ENCODE peak calls at places on chromosomes 7 and 10, in nine cellular contexts. One of them, this sample, is unnamed.

GRCh38 chr7:37067961-37068536 is 343.8 kb upstream of the AOAH start:
- DNase-seq in activated naive CD8-positive, alpha-beta T cell treated with anti-CD3 and anti-CD28 coated beads, Interleukin-2, amount 10 ng/mL, durations not matched to agents 7 days and 5 days: no peak
- DNase-seq in left kidney: peak; percentile 94
- DNase-seq in T-helper 2 cell: no peak
- DNase-seq in activated gamma-delta T cell treated with Interleukin-2 at 50 U/mL for 16 hours: no peak
- DNase-seq in GM12878: peak; percentile 13
- DNase-seq in neural crest cell: no peak
- DNase-seq in Right ventricle myocardium superior: no peak
- DNase-seq in anterior cingulate cortex: no peak
- DNase-seq in this sample: no peak

GRCh38 chr10:48551796-48552591 is 52.9 kb downstream of the ARHGAP22 start:
- DNase-seq in GM12878: no peak
- DNase-seq in T-helper 2 cell: no peak
- DNase-seq in anterior cingulate cortex: no peak
- DNase-seq in activated gamma-delta T cell treated with Interleukin-2 at 50 U/mL for 16 hours: no peak
- DNase-seq in neural crest cell: peak; percentile 35
- DNase-seq in Right ventricle myocardium superior: peak; percentile 59
- DNase-seq in left kidney: peak; percentile 62
- DNase-seq in activated naive CD8-positive, alpha-beta T cell treated with anti-CD3 and anti-CD28 coated beads, Interleukin-2, amount 10 ng/mL, durations not matched to agents 7 days and 5 days: no peak
- DNase-seq in this sample: peak; percentile 46

GRCh38 chr7:150719960-150720891 is 3.8 kb downstream of the GIMAP1 start:
- DNase-seq in T-helper 2 cell: no peak
- DNase-seq in GM12878: no peak
- DNase-seq in left kidney: no peak
- DNase-seq in Right ventricle myocardium superior: no peak
- DNase-seq in anterior cingulate cortex: no peak
- DNase-seq in activated gamma-delta T cell treated with Interleukin-2 at 50 U/mL for 16 hours: no peak
- DNase-seq in neural crest cell: no peak
- DNase-seq in activated naive CD8-positive, alpha-beta T cell treated with anti-CD3 and anti-CD28 coated beads, Interleukin-2, amount 10 ng/mL, durations not matched to agents 7 days and 5 days: no peak
- DNase-seq in this sample: no peak

GRCh38 chr10:95785317-95785716 is 29.4 kb downstream of the ENTPD1 start:
- DNase-seq in activated gamma-delta T cell treated with Interleukin-2 at 50 U/mL for 16 hours: no peak
- DNase-seq in T-helper 2 cell: no peak
- DNase-seq in GM12878: peak; percentile 89
- DNase-seq in anterior cingulate cortex: no peak
- DNase-seq in left kidney: no peak
- DNase-seq in neural crest cell: no peak
- DNase-seq in Right ventricle myocardium superior: no peak
- DNase-seq in activated naive CD8-positive, alpha-beta T cell treated with anti-CD3 and anti-CD28 coated beads, Interleukin-2, amount 10 ng/mL, durations not matched to agents 7 days and 5 days: no peak
- DNase-seq in this sample: no peak

GRCh38 chr7:116339564-116339963 is 129.2 kb downstream of the TES start:
- DNase-seq in neural crest cell: no peak
- DNase-seq in activated naive CD8-positive, alpha-beta T cell treated with anti-CD3 and anti-CD28 coated beads, Interleukin-2, amount 10 ng/mL, durations not matched to agents 7 days and 5 days: no peak
- DNase-seq in activated gamma-delta T cell treated with Interleukin-2 at 50 U/mL for 16 hours: no peak
- DNase-seq in anterior cingulate cortex: no peak
- DNase-seq in left kidney: no peak
- DNase-seq in Right ventricle myocardium superior: no peak
- DNase-seq in T-helper 2 cell: no peak
- DNase-seq in GM12878: no peak
- DNase-seq in this sample: no peak

GRCh38 chr7:17406756-17407155 is 108.3 kb downstream of the AHR start:
- DNase-seq in GM12878: no peak
- DNase-seq in neural crest cell: no peak
- DNase-seq in activated naive CD8-positive, alpha-beta T cell treated with anti-CD3 and anti-CD28 coated beads, Interleukin-2, amount 10 ng/mL, durations not matched to agents 7 days and 5 days: no peak
- DNase-seq in anterior cingulate cortex: no peak
- DNase-seq in Right ventricle myocardium superior: no peak
- DNase-seq in left kidney: no peak
- DNase-seq in T-helper 2 cell: no peak
- DNase-seq in activated gamma-delta T cell treated with Interleukin-2 at 50 U/mL for 16 hours: no peak
- DNase-seq in this sample: no peak

GRCh38 chr10:94546616-94547175 is 1.1 kb downstream of the HELLS start:
- DNase-seq in left kidney: peak; percentile 15
- DNase-seq in Right ventricle myocardium superior: no peak
- DNase-seq in GM12878: peak; percentile 7
- DNase-seq in activated gamma-delta T cell treated with Interleukin-2 at 50 U/mL for 16 hours: no peak
- DNase-seq in anterior cingulate cortex: no peak
- DNase-seq in T-helper 2 cell: no peak
- DNase-seq in neural crest cell: no peak
- DNase-seq in activated naive CD8-positive, alpha-beta T cell treated with anti-CD3 and anti-CD28 coated beads, Interleukin-2, amount 10 ng/mL, durations not matched to agents 7 days and 5 days: no peak
- DNase-seq in this sample: no peak

GRCh38 chr7:113100091-113100723 is 13.6 kb upstream of the GPR85 start:
- DNase-seq in activated naive CD8-positive, alpha-beta T cell treated with anti-CD3 and anti-CD28 coated beads, Interleukin-2, amount 10 ng/mL, durations not matched to agents 7 days and 5 days: no peak
- DNase-seq in GM12878: no peak
- DNase-seq in activated gamma-delta T cell treated with Interleukin-2 at 50 U/mL for 16 hours: no peak
- DNase-seq in Right ventricle myocardium superior: peak; percentile 44
- DNase-seq in T-helper 2 cell: no peak
- DNase-seq in neural crest cell: no peak
- DNase-seq in anterior cingulate cortex: no peak
- DNase-seq in left kidney: peak; percentile 53
- DNase-seq in this sample: no peak

GRCh38 chr10:123236122-123236521 is 81.9 kb downstream of the BUB3 start:
- DNase-seq in activated gamma-delta T cell treated with Interleukin-2 at 50 U/mL for 16 hours: no peak
- DNase-seq in Right ventricle myocardium superior: no peak
- DNase-seq in T-helper 2 cell: no peak
- DNase-seq in anterior cingulate cortex: no peak
- DNase-seq in GM12878: no peak
- DNase-seq in activated naive CD8-positive, alpha-beta T cell treated with anti-CD3 and anti-CD28 coated beads, Interleukin-2, amount 10 ng/mL, durations not matched to agents 7 days and 5 days: no peak
- DNase-seq in neural crest cell: no peak
- DNase-seq in left kidney: no peak
- DNase-seq in this sample: no peak

GRCh38 chr10:110067960-110068770 is 60.4 kb downstream of the ADD3 start:
- DNase-seq in activated naive CD8-positive, alpha-beta T cell treated with anti-CD3 and anti-CD28 coated beads, Interleukin-2, amount 10 ng/mL, durations not matched to agents 7 days and 5 days: no peak
- DNase-seq in Right ventricle myocardium superior: peak; percentile 65
- DNase-seq in activated gamma-delta T cell treated with Interleukin-2 at 50 U/mL for 16 hours: no peak
- DNase-seq in neural crest cell: no peak
- DNase-seq in left kidney: peak; percentile 10
- DNase-seq in anterior cingulate cortex: no peak
- DNase-seq in GM12878: no peak
- DNase-seq in T-helper 2 cell: peak; percentile 25
- DNase-seq in this sample: peak; percentile 21

GRCh38 chr7:87506243-87507180 is 31.0 kb upstream of the ABCB4 start:
- DNase-seq in left kidney: peak; percentile 15
- DNase-seq in T-helper 2 cell: no peak
- DNase-seq in neural crest cell: no peak
- DNase-seq in activated gamma-delta T cell treated with Interleukin-2 at 50 U/mL for 16 hours: no peak
- DNase-seq in activated naive CD8-positive, alpha-beta T cell treated with anti-CD3 and anti-CD28 coated beads, Interleukin-2, amount 10 ng/mL, durations not matched to agents 7 days and 5 days: no peak
- DNase-seq in anterior cingulate cortex: no peak
- DNase-seq in GM12878: no peak
- DNase-seq in Right ventricle myocardium superior: no peak
- DNase-seq in this sample: no peak

GRCh38 chr10:62230344-62231138 is 38.1 kb downstream of the RTKN2 start:
- DNase-seq in neural crest cell: no peak
- DNase-seq in left kidney: no peak
- DNase-seq in activated naive CD8-positive, alpha-beta T cell treated with anti-CD3 and anti-CD28 coated beads, Interleukin-2, amount 10 ng/mL, durations not matched to agents 7 days and 5 days: no peak
- DNase-seq in Right ventricle myocardium superior: no peak
- DNase-seq in GM12878: no peak
- DNase-seq in anterior cingulate cortex: no peak
- DNase-seq in T-helper 2 cell: no peak
- DNase-seq in activated gamma-delta T cell treated with Interleukin-2 at 50 U/mL for 16 hours: no peak
- DNase-seq in this sample: no peak

GRCh38 chr10:13613519-13613918 is 26.8 kb downstream of the PRPF18 start:
- DNase-seq in Right ventricle myocardium superior: no peak
- DNase-seq in anterior cingulate cortex: no peak
- DNase-seq in left kidney: peak; percentile 72
- DNase-seq in T-helper 2 cell: no peak
- DNase-seq in GM12878: no peak
- DNase-seq in neural crest cell: peak; percentile 5
- DNase-seq in activated naive CD8-positive, alpha-beta T cell treated with anti-CD3 and anti-CD28 coated beads, Interleukin-2, amount 10 ng/mL, durations not matched to agents 7 days and 5 days: no peak
- DNase-seq in activated gamma-delta T cell treated with Interleukin-2 at 50 U/mL for 16 hours: no peak
- DNase-seq in this sample: no peak

GRCh38 chr10:80471715-80472233 is 17.7 kb downstream of the TSPAN14 start:
- DNase-seq in T-helper 2 cell: no peak
- DNase-seq in activated naive CD8-positive, alpha-beta T cell treated with anti-CD3 and anti-CD28 coated beads, Interleukin-2, amount 10 ng/mL, durations not matched to agents 7 days and 5 days: no peak
- DNase-seq in Right ventricle myocardium superior: no peak
- DNase-seq in anterior cingulate cortex: no peak
- DNase-seq in left kidney: no peak
- DNase-seq in activated gamma-delta T cell treated with Interleukin-2 at 50 U/mL for 16 hours: no peak
- DNase-seq in GM12878: no peak
- DNase-seq in neural crest cell: no peak
- DNase-seq in this sample: no peak